ENCODE peak calls at places on chromosomes 4 and X, in six cellular contexts. One of them, this sample, is unnamed.

GRCh38 chr4:146193628-146194027 is 18.1 kb downstream of the LSM6 start:
- ATAC-seq in left cardiac atrium: no peak
- ATAC-seq in heart left ventricle: no peak
- ATAC-seq in natural killer cell: no peak
- ATAC-seq in effector memory CD8-positive, alpha-beta T cell: no peak
- ATAC-seq in omental fat pad: no peak
- ATAC-seq in this sample: no peak

GRCh38 chr4:121950680-121951569 is 935 bp downstream of the TRPC3 start:
- ATAC-seq in effector memory CD8-positive, alpha-beta T cell: peak; percentile 47
- ATAC-seq in left cardiac atrium: peak; percentile 62
- ATAC-seq in omental fat pad: peak; percentile 69
- ATAC-seq in natural killer cell: peak; percentile 46
- ATAC-seq in heart left ventricle: peak; percentile 43
- ATAC-seq in this sample: peak; percentile 46

GRCh38 chr4:100827756-100828155 is 309.9 kb upstream of the EMCN start:
- ATAC-seq in effector memory CD8-positive, alpha-beta T cell: no peak
- ATAC-seq in heart left ventricle: no peak
- ATAC-seq in omental fat pad: no peak
- ATAC-seq in left cardiac atrium: no peak
- ATAC-seq in natural killer cell: no peak
- ATAC-seq in this sample: no peak

GRCh38 chrX:87578978-87579377 is 61.4 kb downstream of the KLHL4 start:
- ATAC-seq in left cardiac atrium: no peak
- ATAC-seq in natural killer cell: no peak
- ATAC-seq in effector memory CD8-positive, alpha-beta T cell: no peak
- ATAC-seq in heart left ventricle: no peak
- ATAC-seq in omental fat pad: no peak
- ATAC-seq in this sample: no peak

GRCh38 chr4:118280501-118281218 is 72.1 kb downstream of the PRSS12 start:
- ATAC-seq in omental fat pad: no peak
- ATAC-seq in left cardiac atrium: no peak
- ATAC-seq in heart left ventricle: no peak
- ATAC-seq in natural killer cell: no peak
- ATAC-seq in effector memory CD8-positive, alpha-beta T cell: no peak
- ATAC-seq in this sample: no peak

GRCh38 chr4:184895012-184895795 is 69.4 kb upstream of the ACSL1 start:
- ATAC-seq in heart left ventricle: no peak
- ATAC-seq in left cardiac atrium: no peak
- ATAC-seq in effector memory CD8-positive, alpha-beta T cell: no peak
- ATAC-seq in natural killer cell: no peak
- ATAC-seq in omental fat pad: no peak
- ATAC-seq in this sample: no peak

GRCh38 chr4:137267024-137267423 is 265.3 kb downstream of the PCDH18 start:
- ATAC-seq in left cardiac atrium: no peak
- ATAC-seq in omental fat pad: peak; percentile 66
- ATAC-seq in heart left ventricle: no peak
- ATAC-seq in natural killer cell: no peak
- ATAC-seq in effector memory CD8-positive, alpha-beta T cell: no peak
- ATAC-seq in this sample: peak; percentile 46

GRCh38 chr4:169603312-169603711 is 9.1 kb downstream of the NEK1 start:
- ATAC-seq in heart left ventricle: no peak
- ATAC-seq in effector memory CD8-positive, alpha-beta T cell: no peak
- ATAC-seq in left cardiac atrium: no peak
- ATAC-seq in omental fat pad: no peak
- ATAC-seq in natural killer cell: no peak
- ATAC-seq in this sample: no peak

GRCh38 chr4:44985152-44985551 is 258.8 kb upstream of the GNPDA2 start:
- ATAC-seq in heart left ventricle: no peak
- ATAC-seq in natural killer cell: no peak
- ATAC-seq in left cardiac atrium: no peak
- ATAC-seq in effector memory CD8-positive, alpha-beta T cell: no peak
- ATAC-seq in omental fat pad: no peak
- ATAC-seq in this sample: no peak

GRCh38 chr4:128825226-128825625 is 15.7 kb downstream of the JADE1 start:
- ATAC-seq in omental fat pad: no peak
- ATAC-seq in natural killer cell: no peak
- ATAC-seq in effector memory CD8-positive, alpha-beta T cell: no peak
- ATAC-seq in left cardiac atrium: no peak
- ATAC-seq in heart left ventricle: no peak
- ATAC-seq in this sample: no peak

GRCh38 chrX:107626916-107627315 is 1.4 kb upstream of the PRPS1 start:
- ATAC-seq in effector memory CD8-positive, alpha-beta T cell: no peak
- ATAC-seq in natural killer cell: no peak
- ATAC-seq in omental fat pad: no peak
- ATAC-seq in left cardiac atrium: no peak
- ATAC-seq in heart left ventricle: no peak
- ATAC-seq in this sample: no peak

GRCh38 chr4:99405433-99406115 is 29.6 kb downstream of the ADH7 start:
- ATAC-seq in omental fat pad: peak; percentile 82
- ATAC-seq in natural killer cell: peak; percentile 92
- ATAC-seq in effector memory CD8-positive, alpha-beta T cell: peak; percentile 77
- ATAC-seq in left cardiac atrium: peak; percentile 78
- ATAC-seq in heart left ventricle: peak; percentile 62
- ATAC-seq in this sample: peak; percentile 63

GRCh38 chr4:53992785-53993184 is 71.6 kb downstream of the CHIC2 start:
- ATAC-seq in effector memory CD8-positive, alpha-beta T cell: no peak
- ATAC-seq in left cardiac atrium: no peak
- ATAC-seq in omental fat pad: no peak
- ATAC-seq in heart left ventricle: no peak
- ATAC-seq in natural killer cell: no peak
- ATAC-seq in this sample: peak; percentile 82

GRCh38 chrX:50111762-50112161 is 89.0 kb downstream of the AKAP4 start:
- ATAC-seq in effector memory CD8-positive, alpha-beta T cell: no peak
- ATAC-seq in heart left ventricle: no peak
- ATAC-seq in left cardiac atrium: no peak
- ATAC-seq in omental fat pad: no peak
- ATAC-seq in natural killer cell: no peak
- ATAC-seq in this sample: no peak

GRCh38 chrX:20454117-20454516 is 187.4 kb upstream of the RPS6KA3 start:
- ATAC-seq in omental fat pad: no peak
- ATAC-seq in natural killer cell: peak; percentile 77
- ATAC-seq in left cardiac atrium: no peak
- ATAC-seq in effector memory CD8-positive, alpha-beta T cell: peak; percentile 62
- ATAC-seq in heart left ventricle: no peak
- ATAC-seq in this sample: no peak

GRCh38 chr4:13881880-13882279 is 254.4 kb upstream of the BOD1L1 start:
- ATAC-seq in natural killer cell: no peak
- ATAC-seq in effector memory CD8-positive, alpha-beta T cell: no peak
- ATAC-seq in left cardiac atrium: peak; percentile 41
- ATAC-seq in heart left ventricle: no peak
- ATAC-seq in omental fat pad: no peak
- ATAC-seq in this sample: no peak

GRCh38 chrX:24498975-24499374 is 33.9 kb downstream of the PDK3 start:
- ATAC-seq in left cardiac atrium: no peak
- ATAC-seq in heart left ventricle: no peak
- ATAC-seq in natural killer cell: peak; percentile 77
- ATAC-seq in omental fat pad: peak; percentile 68
- ATAC-seq in effector memory CD8-positive, alpha-beta T cell: peak; percentile 95
- ATAC-seq in this sample: no peak

GRCh38 chrX:23871905-23872546 is 35.7 kb downstream of the APOO start:
- ATAC-seq in heart left ventricle: no peak
- ATAC-seq in omental fat pad: no peak
- ATAC-seq in effector memory CD8-positive, alpha-beta T cell: no peak
- ATAC-seq in natural killer cell: no peak
- ATAC-seq in left cardiac atrium: no peak
- ATAC-seq in this sample: no peak

GRCh38 chr4:91621446-91621845 is 682.3 kb upstream of the GRID2 start:
- ATAC-seq in effector memory CD8-positive, alpha-beta T cell: no peak
- ATAC-seq in omental fat pad: no peak
- ATAC-seq in left cardiac atrium: no peak
- ATAC-seq in natural killer cell: no peak
- ATAC-seq in heart left ventricle: no peak
- ATAC-seq in this sample: no peak

GRCh38 chr4:114811564-114812360 is 213.2 kb downstream of the UGT8 start:
- ATAC-seq in left cardiac atrium: no peak
- ATAC-seq in omental fat pad: no peak
- ATAC-seq in heart left ventricle: no peak
- ATAC-seq in effector memory CD8-positive, alpha-beta T cell: no peak
- ATAC-seq in natural killer cell: no peak
- ATAC-seq in this sample: no peak

GRCh38 chr4:76307670-76308014 is 1.1 kb downstream of the STBD1 start:
- ATAC-seq in effector memory CD8-positive, alpha-beta T cell: no peak
- ATAC-seq in omental fat pad: no peak
- ATAC-seq in natural killer cell: no peak
- ATAC-seq in heart left ventricle: peak; percentile 10
- ATAC-seq in left cardiac atrium: peak; percentile 10
- ATAC-seq in this sample: no peak

GRCh38 chr4:69524708-69525107 is 29.0 kb upstream of the UGT2B4 start:
- ATAC-seq in omental fat pad: no peak
- ATAC-seq in left cardiac atrium: peak; percentile 53
- ATAC-seq in effector memory CD8-positive, alpha-beta T cell: no peak
- ATAC-seq in heart left ventricle: no peak
- ATAC-seq in natural killer cell: no peak
- ATAC-seq in this sample: no peak

GRCh38 chr4:26271703-26272102 is 49.1 kb upstream of the RBPJ start:
- ATAC-seq in omental fat pad: no peak
- ATAC-seq in effector memory CD8-positive, alpha-beta T cell: no peak
- ATAC-seq in natural killer cell: no peak
- ATAC-seq in left cardiac atrium: no peak
- ATAC-seq in heart left ventricle: no peak
- ATAC-seq in this sample: no peak

GRCh38 chr4:8090312-8090711 is 68.3 kb downstream of the ABLIM2 start:
- ATAC-seq in heart left ventricle: no peak
- ATAC-seq in effector memory CD8-positive, alpha-beta T cell: peak; percentile 48
- ATAC-seq in left cardiac atrium: no peak
- ATAC-seq in natural killer cell: peak; percentile 26
- ATAC-seq in omental fat pad: peak; percentile 15
- ATAC-seq in this sample: peak; percentile 51

GRCh38 chrX:38548508-38548907 is 12.8 kb upstream of the TSPAN7 start:
- ATAC-seq in omental fat pad: no peak
- ATAC-seq in heart left ventricle: no peak
- ATAC-seq in natural killer cell: no peak
- ATAC-seq in left cardiac atrium: no peak
- ATAC-seq in effector memory CD8-positive, alpha-beta T cell: no peak
- ATAC-seq in this sample: no peak

GRCh38 chr4:10074767-10075105 is 41.9 kb downstream of the WDR1 start:
- ATAC-seq in natural killer cell: peak; percentile 28
- ATAC-seq in omental fat pad: no peak
- ATAC-seq in effector memory CD8-positive, alpha-beta T cell: peak; percentile 45
- ATAC-seq in heart left ventricle: no peak
- ATAC-seq in left cardiac atrium: no peak
- ATAC-seq in this sample: no peak

GRCh38 chr4:5045099-5045498 is 6.2 kb upstream of the STK32B start:
- ATAC-seq in heart left ventricle: no peak
- ATAC-seq in natural killer cell: no peak
- ATAC-seq in effector memory CD8-positive, alpha-beta T cell: no peak
- ATAC-seq in omental fat pad: no peak
- ATAC-seq in left cardiac atrium: peak; percentile 38
- ATAC-seq in this sample: no peak

GRCh38 chr4:2417196-2417764 is 1.2 kb downstream of the ZFYVE28 start:
- ATAC-seq in heart left ventricle: no peak
- ATAC-seq in omental fat pad: no peak
- ATAC-seq in effector memory CD8-positive, alpha-beta T cell: no peak
- ATAC-seq in left cardiac atrium: no peak
- ATAC-seq in natural killer cell: no peak
- ATAC-seq in this sample: no peak

GRCh38 chrX:7294483-7294882 is 146.5 kb upstream of the PUDP start:
- ATAC-seq in left cardiac atrium: no peak
- ATAC-seq in effector memory CD8-positive, alpha-beta T cell: no peak
- ATAC-seq in heart left ventricle: no peak
- ATAC-seq in omental fat pad: no peak
- ATAC-seq in natural killer cell: no peak
- ATAC-seq in this sample: no peak

GRCh38 chrX:41734530-41734929 is 10.5 kb downstream of the GPR82 start:
- ATAC-seq in heart left ventricle: peak; percentile 42
- ATAC-seq in omental fat pad: no peak
- ATAC-seq in left cardiac atrium: no peak
- ATAC-seq in natural killer cell: peak; percentile 26
- ATAC-seq in effector memory CD8-positive, alpha-beta T cell: peak; percentile 47
- ATAC-seq in this sample: no peak

GRCh38 chr4:150250293-150250997 is 172.2 kb downstream of the DCLK2 start:
- ATAC-seq in heart left ventricle: no peak
- ATAC-seq in omental fat pad: no peak
- ATAC-seq in left cardiac atrium: no peak
- ATAC-seq in natural killer cell: peak; percentile 60
- ATAC-seq in effector memory CD8-positive, alpha-beta T cell: no peak
- ATAC-seq in this sample: no peak

GRCh38 chr4:82994834-82995233 is 15.8 kb downstream of the LIN54 start:
- ATAC-seq in left cardiac atrium: no peak
- ATAC-seq in natural killer cell: no peak
- ATAC-seq in omental fat pad: no peak
- ATAC-seq in effector memory CD8-positive, alpha-beta T cell: no peak
- ATAC-seq in heart left ventricle: no peak
- ATAC-seq in this sample: no peak

GRCh38 chr4:40247350-40247749 is 50.5 kb downstream of the RHOH start:
- ATAC-seq in effector memory CD8-positive, alpha-beta T cell: peak; percentile 93
- ATAC-seq in omental fat pad: no peak
- ATAC-seq in left cardiac atrium: no peak
- ATAC-seq in natural killer cell: peak; percentile 87
- ATAC-seq in heart left ventricle: no peak
- ATAC-seq in this sample: no peak

GRCh38 chr4:105088110-105088879 is 58.4 kb upstream of the TET2 start:
- ATAC-seq in left cardiac atrium: peak; percentile 71
- ATAC-seq in natural killer cell: no peak
- ATAC-seq in omental fat pad: peak; percentile 74
- ATAC-seq in effector memory CD8-positive, alpha-beta T cell: no peak
- ATAC-seq in heart left ventricle: no peak
- ATAC-seq in this sample: no peak

This sample was measured in gastroesophageal sphincter.